ENCODE peak calls at places on chromosomes 4 and X, in nine cellular contexts. J is CD8-positive, alpha-beta T cell; B is A549; W is colonic mucosa; P is upper lobe of right lung; Z is CD4-positive, CD25-positive, alpha-beta regulatory T cell; R is heart right ventricle; S is fibroblast of lung; H is effector memory CD4-positive, alpha-beta T cell. D is an unnamed sample.
A peak's percentile ranks its signal among the peaks of the same experiment; 100 is the strongest.

GRCh38 chrX:51336584-51336983 is 4.0 kb downstream of the NUDT10 start:
- DNase-seq in P (no peak), W (no peak), J (peak; percentile 36), S (peak; percentile 58), H (peak; percentile 0), R (no peak), B (peak; percentile 47), Z (peak; percentile 44), D (peak; percentile 44)

GRCh38 chr4:78437608-78438088 is 113.9 kb upstream of the ANXA3 start:
- DNase-seq in P (no peak), H (no peak), B (no peak), W (no peak), S (no peak), Z (no peak), J (no peak), R (no peak), D (no peak)

GRCh38 chr4:163121689-163122088 is 45.0 kb downstream of the NAF1 start:
- DNase-seq in S (peak; percentile 55), Z (no peak), W (no peak), R (no peak), J (no peak), B (no peak), H (no peak), P (no peak), D (no peak)

GRCh38 chrX:130086414-130087207 is 23.7 kb downstream of the ELF4 start:
- DNase-seq in P (no peak), J (peak; percentile 81), R (no peak), W (no peak), B (no peak), S (no peak), Z (peak; percentile 89), H (peak; percentile 47), D (peak; percentile 73)

GRCh38 chrX:150869450-150869849 is 29.0 kb downstream of the CD99L2 start:
- DNase-seq in J (no peak), Z (no peak), B (no peak), S (no peak), P (no peak), R (no peak), W (no peak), H (no peak), D (no peak)

GRCh38 chr4:82371398-82371972 is 2.3 kb downstream of the HNRNPD start:
- DNase-seq in W (no peak), S (peak; percentile 17), B (no peak), R (no peak), P (no peak), J (no peak), Z (peak; percentile 36), H (no peak), D (no peak)

GRCh38 chr4:42673084-42673429 is 16.2 kb upstream of the ATP8A1 start:
- DNase-seq in J (peak; percentile 44), S (peak; percentile 18), W (no peak), H (no peak), R (peak; percentile 26), P (peak; percentile 79), B (no peak), Z (peak; percentile 18), D (no peak)

GRCh38 chr4:89259435-89260028 is 48.1 kb downstream of the GPRIN3 start:
- DNase-seq in J (no peak), B (no peak), R (no peak), H (no peak), Z (no peak), W (no peak), P (no peak), S (no peak), D (no peak)

GRCh38 chr4:7425591-7426468 is 8.9 kb downstream of the PSAPL1 start:
- DNase-seq in J (no peak), W (no peak), Z (no peak), B (no peak), P (peak; percentile 40), R (no peak), S (no peak), H (no peak), D (no peak)

GRCh38 chr4:11904991-11905760 is 476.5 kb upstream of the HS3ST1 start:
- DNase-seq in S (no peak), R (no peak), Z (no peak), B (no peak), P (no peak), J (no peak), W (no peak), H (no peak), D (no peak)

GRCh38 chrX:136473663-136474062 is 14.1 kb upstream of the BRS3 start:
- DNase-seq in B (no peak), H (no peak), J (no peak), R (no peak), P (no peak), S (no peak), W (no peak), Z (no peak), D (no peak)

GRCh38 chr4:131584587-131584986 is 1564.5 kb upstream of the PCDH10 start:
- DNase-seq in B (no peak), P (no peak), Z (no peak), J (no peak), H (no peak), R (no peak), S (no peak), W (no peak), D (no peak)
- H3K4me1 ChIP-seq in B (no peaks in the 10 kb centered on the region), P (no peaks in the 10 kb centered on the region), Z (no peaks in the 10 kb centered on the region), J (no peaks in the 10 kb centered on the region), H (no peaks in the 10 kb centered on the region), R (no peaks in the 10 kb centered on the region), S (no peaks in the 10 kb centered on the region), W (no peaks in the 10 kb centered on the region), D (no peaks in the 10 kb centered on the region)

GRCh38 chr4:151719935-151720334 is 40.9 kb downstream of the GATB start:
- DNase-seq in Z (no peak), B (no peak), R (no peak), P (no peak), H (no peak), W (no peak), J (no peak), S (no peak), D (no peak)

GRCh38 chr4:151719045-151719743 is 41.6 kb downstream of the GATB start:
- DNase-seq in J (no peak), R (peak; percentile 30), Z (no peak), B (no peak), P (no peak), H (no peak), S (no peak), W (no peak), D (no peak)

GRCh38 chr4:151717909-151718613 is 42.7 kb downstream of the GATB start:
- DNase-seq in H (no peak), P (no peak), R (no peak), J (no peak), W (no peak), B (no peak), S (no peak), Z (no peak), D (no peak)

GRCh38 chr4:151725087-151725486 is 35.7 kb downstream of the GATB start:
- DNase-seq in Z (no peak), W (no peak), J (no peak), P (no peak), H (no peak), R (no peak), S (no peak), B (no peak), D (no peak)

DNA sequence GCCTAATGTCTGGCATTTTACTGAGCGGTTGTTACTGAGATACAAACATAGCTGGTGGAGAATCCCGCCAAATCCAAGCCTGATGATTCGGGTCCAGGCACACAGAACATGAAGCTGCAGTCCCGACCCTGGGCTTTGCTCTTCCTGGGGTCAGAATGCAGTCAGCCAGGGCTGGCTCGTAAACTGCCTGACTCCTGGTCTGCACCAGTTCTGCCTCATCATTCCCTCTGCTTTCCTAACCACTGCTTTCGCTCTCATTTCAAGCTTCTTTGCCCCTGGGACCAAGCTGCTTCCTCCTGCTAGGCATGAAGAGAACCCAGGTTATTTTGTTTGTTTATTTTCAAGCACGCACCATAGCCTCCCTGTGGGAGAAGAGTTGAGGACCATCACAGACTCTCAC is 39.3 kb downstream of the GATB start:
- DNase-seq in H (no peak), R (no peak), S (no peak), P (no peak), Z (no peak), B (no peak), W (no peak), J (no peak), D (no peak)
- H3K4me1 ChIP-seq in H (no peaks in the 10 kb centered on the region), R (peaks cover 4% of the 10 kb centered on the region), S (no peaks in the 10 kb centered on the region), P (no peaks in the 10 kb centered on the region), Z (no peaks in the 10 kb centered on the region), B (no peaks in the 10 kb centered on the region), W (no peaks in the 10 kb centered on the region), J (no peaks in the 10 kb centered on the region), D (no peaks in the 10 kb centered on the region)

GRCh38 chr4:6059375-6059805 is 41.2 kb upstream of the C4orf50 start:
- DNase-seq in P (no peak), J (no peak), Z (no peak), B (no peak), H (no peak), W (no peak), S (no peak), R (no peak), D (no peak)
- H3K4me1 ChIP-seq in P (no peaks in the 10 kb centered on the region), J (no peaks in the 10 kb centered on the region), Z (no peaks in the 10 kb centered on the region), B (no peaks in the 10 kb centered on the region), H (no peaks in the 10 kb centered on the region), W (no peaks in the 10 kb centered on the region), S (no peaks in the 10 kb centered on the region), R (no peaks in the 10 kb centered on the region), D (no peaks in the 10 kb centered on the region)

GRCh38 chr4:118839221-118839927 is 3.4 kb upstream of the SEC24D start:
- DNase-seq in W (no peak), Z (no peak), B (no peak), J (peak; percentile 28), R (no peak), P (no peak), H (no peak), S (no peak), D (no peak)

GRCh38 chr4:118834960-118835895 is 698 bp downstream of the SEC24D start:
- DNase-seq in S (peak; percentile 82), B (peak; percentile 66), H (peak; percentile 25), W (peak; percentile 72), Z (peak; percentile 62), J (peak; percentile 30), P (peak; percentile 74), R (peak; percentile 33), D (peak; percentile 43)

GRCh38 chr4:118835896-118836762 is at the start of gene SEC24D:
- DNase-seq in P (peak; percentile 94), H (peak; percentile 80), J (peak; percentile 76), Z (peak; percentile 76), W (peak; percentile 89), R (peak; percentile 92), S (peak; percentile 88), B (peak; percentile 75), D (peak; percentile 80)

GRCh38 chr4:118834070-118834469 is 1.9 kb downstream of the SEC24D start:
- DNase-seq in R (no peak), B (no peak), P (no peak), J (no peak), Z (no peak), H (no peak), S (no peak), W (no peak), D (no peak)

DNA sequence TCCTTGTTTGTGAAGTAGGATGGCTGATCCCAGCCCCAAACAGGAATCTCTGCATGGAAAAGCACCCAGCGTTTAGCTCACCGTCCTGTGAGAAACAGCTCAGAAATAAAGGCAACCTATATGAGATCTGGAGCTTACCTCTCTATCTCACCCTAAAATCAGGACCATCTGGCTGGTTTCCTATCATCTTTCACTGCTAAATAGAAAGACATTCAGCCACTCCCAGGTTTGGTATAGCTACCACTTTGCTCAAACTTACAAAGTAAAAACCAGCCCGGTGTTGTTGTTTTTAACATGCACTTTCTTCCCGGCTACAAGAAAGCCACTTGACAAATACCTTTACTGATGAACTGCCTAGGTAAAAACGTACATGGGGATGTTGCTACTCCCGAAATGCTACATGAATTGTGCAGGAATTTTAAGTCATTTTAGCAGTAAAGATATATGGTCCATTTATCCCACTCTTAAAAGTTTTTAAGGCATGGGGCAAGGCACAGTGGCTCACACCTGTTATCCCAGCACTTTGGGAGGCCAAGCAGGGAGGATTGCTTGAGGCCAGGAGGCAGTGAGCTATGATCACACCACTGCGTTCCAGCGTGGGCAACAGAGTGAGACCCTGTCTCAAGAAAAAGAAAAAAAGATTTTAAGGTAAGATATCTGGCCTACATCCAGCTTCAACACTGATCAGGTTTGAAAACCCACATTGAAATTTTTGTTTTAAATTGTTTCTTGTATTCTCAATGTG is 1.0 kb upstream of the SEC24D start:
- DNase-seq in W (no peak), R (no peak), J (no peak), S (no peak), P (no peak), H (no peak), B (no peak), Z (no peak), D (peak; percentile 7)
- H3K4me1 ChIP-seq in W (no peaks in the 10 kb centered on the region), R (peaks cover 35% of the 10 kb centered on the region), J (peaks cover 6% of the 10 kb centered on the region), S (peaks cover 9% of the 10 kb centered on the region), P (peaks cover 16% of the 10 kb centered on the region), H (peaks cover 11% of the 10 kb centered on the region), B (peaks cover 12% of the 10 kb centered on the region), Z (peaks cover 19% of the 10 kb centered on the region), D (no peaks in the 10 kb centered on the region)